ENCODE peak calls at places on chromosomes 2 and 18, in four cellular contexts. A is K562, Y is HCT116, Q is HepG2. S is an unnamed sample.

GRCh38 chr2:6186332-6187100 is 494.3 kb downstream of the SOX11 start:
- DNase-seq in A (no peak), Y (no peak), Q (peak), S (peak)

GRCh38 chr2:96153991-96154431 is 8.8 kb upstream of the DUSP2 start:
- DNase-seq in A (no peak), Y (no peak), Q (peak), S (no peak)

GRCh38 chr2:53202063-53202462 is 565.5 kb upstream of the CHAC2 start:
- DNase-seq in A (no peak), Y (peak), Q (peak), S (peak)

GRCh38 chr2:216352653-216353270 is 19.5 kb downstream of the MARCHF4 start:
- DNase-seq in A (no peak), Y (no peak), Q (no peak), S (no peak)

GRCh38 chr18:34956663-34957062 is 84.5 kb upstream of the MAPRE2 start:
- DNase-seq in A (no peak), Y (no peak), Q (no peak), S (no peak)

GRCh38 chr18:12766986-12767433 is 64.2 kb downstream of the PSMG2 start:
- DNase-seq in A (peak), Y (no peak), Q (peak), S (no peak)

GRCh38 chr2:168583710-168584521 is 127.8 kb downstream of the CERS6 start:
- DNase-seq in A (no peak), Y (no peak), Q (no peak), S (no peak)

GRCh38 chr2:92074549-92074898 is 2796.7 kb upstream of the TEKT4 start:
- DNase-seq in A (no peak), Y (no peak), Q (no peak), S (no peak)

GRCh38 chr18:77067315-77068061 is 65.1 kb downstream of the MBP start:
- DNase-seq in A (no peak), Y (peak), Q (peak), S (peak)

GRCh38 chr2:213119061-213119809 is 32.2 kb downstream of the IKZF2 start:
- DNase-seq in A (no peak), Y (no peak), Q (no peak), S (no peak)

GRCh38 chr2:239005586-239005985 is 157.7 kb downstream of the TWIST2 start:
- DNase-seq in A (no peak), Y (no peak), Q (no peak), S (no peak)

GRCh38 chr2:216315817-216316603 is 56.3 kb downstream of the MARCHF4 start:
- DNase-seq in A (no peak), Y (peak), Q (no peak), S (peak)

GRCh38 chr18:12630136-12630535 is 27.8 kb downstream of the SPIRE1 start:
- DNase-seq in A (no peak), Y (no peak), Q (no peak), S (no peak)

GRCh38 chr2:171968509-171968908 is 31.2 kb upstream of the METAP1D start:
- DNase-seq in A (no peak), Y (no peak), Q (no peak), S (no peak)

GRCh38 chr2:4914551-4914950 is 777.6 kb upstream of the SOX11 start:
- DNase-seq in A (no peak), Y (no peak), Q (no peak), S (no peak)

GRCh38 chr2:3413642-3414041 is 34.1 kb downstream of the TRAPPC12 start:
- DNase-seq in A (no peak), Y (no peak), Q (no peak), S (no peak)

DNA sequence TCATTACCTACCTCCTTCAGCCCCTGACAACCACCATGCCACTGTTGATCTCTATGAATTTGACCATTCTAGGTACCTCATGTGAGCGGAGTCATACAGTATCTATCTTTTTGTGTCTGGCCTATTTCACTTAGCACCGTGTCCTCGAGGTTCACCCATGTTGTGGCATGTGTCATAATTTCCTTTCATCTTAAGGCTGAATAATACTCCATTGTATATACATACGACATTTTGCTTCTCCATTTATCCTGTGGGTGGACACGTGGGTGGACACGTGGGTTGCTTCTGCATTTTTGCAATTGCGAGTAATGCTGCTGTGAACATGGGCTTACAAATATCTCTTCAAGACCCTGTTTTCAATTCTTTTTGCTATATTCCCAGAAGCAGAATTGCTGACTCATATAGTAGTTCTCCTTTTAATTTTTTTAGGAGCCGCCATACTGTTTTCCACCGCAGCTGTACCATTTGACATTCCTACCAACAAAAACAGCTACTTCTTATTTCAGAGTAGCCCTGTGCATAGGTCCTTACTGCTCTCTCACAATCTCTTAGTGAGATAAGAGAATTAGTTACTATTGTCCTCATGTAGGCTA is 243.6 kb upstream of the EPAS1 start:
- DNase-seq in A (no peak), Y (no peak), Q (no peak), S (no peak)
- TF ChIP-seq TCF7L2 in A (no peak), Y (no peak), Q (no peak), S (no peak)

DNA sequence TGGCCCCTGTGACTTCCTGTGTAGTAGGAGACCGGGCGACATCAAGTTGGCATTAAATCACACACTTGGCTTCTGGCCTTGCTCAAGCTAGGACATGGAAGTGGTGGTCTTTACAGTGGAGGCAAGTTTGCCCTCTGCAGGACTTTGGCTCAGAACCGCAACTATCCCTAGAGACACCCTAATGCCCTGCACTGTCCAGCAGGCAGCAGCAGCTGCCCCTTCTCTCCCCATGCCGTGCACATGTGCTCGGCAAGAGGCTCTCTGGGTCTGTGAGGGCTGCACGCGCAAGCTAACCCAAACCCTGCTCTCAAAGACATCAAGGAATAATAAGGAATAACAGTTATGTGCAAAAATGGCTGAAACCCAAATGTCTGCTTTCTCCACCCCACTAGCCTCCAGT is 106.5 kb downstream of the COL6A3 start:
- DNase-seq in A (no peak), Y (no peak), Q (no peak), S (no peak)
- TF ChIP-seq TCF7L2 in A (no peak), Y (no peak), Q (no peak), S (no peak)

GRCh38 chr2:579351-579886 is 97.8 kb downstream of the TMEM18 start:
- DNase-seq in A (no peak), Y (no peak), Q (no peak), S (no peak)
- TF ChIP-seq TCF7L2 in A (no peak), Y (no peak), Q (no peak), S (no peak)

DNA sequence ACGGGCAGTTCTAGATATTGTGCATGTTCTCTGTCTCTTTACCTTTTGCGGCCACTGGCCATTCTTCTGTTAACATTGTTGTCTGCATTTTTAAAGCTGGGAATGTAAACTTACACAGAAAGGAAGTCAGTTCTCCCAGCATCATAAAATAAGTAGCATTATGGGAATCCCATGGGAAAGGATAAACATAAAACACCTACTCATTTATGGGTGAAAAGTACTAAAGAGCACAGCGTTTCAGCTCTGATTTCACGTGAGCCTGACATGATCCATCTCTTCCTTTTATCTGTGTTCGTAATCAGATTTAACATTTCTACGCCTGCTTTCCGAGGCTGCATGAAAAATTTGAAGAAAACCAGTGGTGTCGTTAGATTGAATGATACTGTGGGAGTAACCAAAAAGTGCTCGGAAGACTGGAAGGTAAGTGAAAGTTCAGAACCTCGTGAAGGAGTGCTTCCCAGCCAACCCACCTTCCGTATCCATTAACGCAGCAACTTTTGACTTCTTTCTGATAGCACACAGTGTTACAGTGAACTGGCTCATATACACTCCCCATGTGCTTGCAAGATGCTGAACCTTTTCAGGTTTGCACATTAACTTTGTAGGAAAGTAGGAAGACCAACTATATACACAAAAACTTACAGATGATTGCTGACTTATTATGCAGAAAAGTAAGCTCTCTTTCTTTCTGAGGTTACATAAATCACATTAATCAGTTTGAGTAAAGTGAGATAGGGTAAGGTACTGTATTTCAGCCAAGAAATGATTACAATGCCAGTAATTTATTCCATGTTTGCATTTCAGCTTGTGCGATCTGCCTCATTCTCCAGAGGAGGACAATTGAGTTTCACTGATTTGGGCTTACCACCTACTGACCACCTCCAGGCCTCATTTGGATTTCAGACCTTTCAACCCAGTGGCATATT is 86.5 kb upstream of the TTC39C start:
- DNase-seq in A (no peak), Y (no peak), Q (no peak), S (no peak)
- TF ChIP-seq TCF7L2 in A (no peak), Y (no peak), Q (no peak), S (no peak)

GRCh38 chr2:133602538-133602937 is 34.3 kb upstream of the NCKAP5 start:
- DNase-seq in A (no peak), Y (no peak), Q (no peak), S (no peak)
- TF ChIP-seq TCF7L2 in A (no peak), Y (no peak), Q (no peak), S (no peak)

GRCh38 chr2:85585781-85586105 is 1.5 kb downstream of the VAMP5 start:
- DNase-seq in A (no peak), Y (no peak), Q (no peak), S (no peak)
- TF ChIP-seq TCF7L2 in A (no peak), Y (no peak), Q (no peak), S (no peak)